ENCODE peak calls at places on chromosomes 2 and 18, in four cellular contexts. L is GM23248; C is ACHN; I is activated CD4-positive, alpha-beta T cell treated with anti-CD3 and anti-CD28 coated beads for 24 hours. N is an unnamed sample.

GRCh38 chr2:227082286-227082685 is 81.7 kb downstream of the COL4A4 start:
- DNase-seq in L (no peak), C (no peak), I (no peak), N (no peak)

GRCh38 chr2:170477630-170478029 is 237.5 kb upstream of the SP5 start:
- DNase-seq in L (no peak), C (no peak), I (no peak), N (no peak)

GRCh38 chr18:36281941-36282340 is 15.6 kb upstream of the FHOD3 start:
- DNase-seq in L (no peak), C (no peak), I (no peak), N (no peak)

GRCh38 chr2:216775043-216775453 is 79.7 kb upstream of the IGFBP5 start:
- DNase-seq in L (peak), C (peak), I (no peak), N (no peak)

GRCh38 chr2:127508621-127509034 is 17.7 kb downstream of the IWS1 start:
- DNase-seq in L (peak), C (peak), I (no peak), N (no peak)

GRCh38 chr2:204673877-204674276 is 128.6 kb downstream of the PARD3B start:
- DNase-seq in L (peak), C (peak), I (no peak), N (no peak)

GRCh38 chr2:171158790-171159325 is 1.8 kb downstream of the TLK1 start:
- DNase-seq in L (no peak), C (peak), I (no peak), N (no peak)

GRCh38 chr2:66445076-66445724 is 10.3 kb downstream of the MEIS1 start:
- DNase-seq in L (peak), C (peak), I (no peak), N (no peak)